ENCODE peak calls at places on chromosomes 2 and 18, in eight cellular contexts. I is stimulated activated CD4-positive, alpha-beta T cell treated with anti-CD3 and anti-CD28 coated beads, Interleukin-15, amount 100 ng/mL, for 1 hour; A is tibial artery; H is endodermal cell; T is NCI-H748 treated with DMSO at 0.1 percent for 48 hours; G is NB4; J is AG08395; Z is aorta. V is an unnamed sample.

GRCh38 chr2:97774425-97774824 is 61.0 kb downstream of the ZAP70 start:
- DNase-seq in I (no peak), A (no peak), H (peak), T (no peak), G (peak), J (no peak), Z (no peak), V (peak)

GRCh38 chr2:98829586-98830270 is 98.8 kb upstream of the MGAT4A start:
- DNase-seq in I (no peak), A (no peak), H (no peak), T (no peak), G (no peak), J (no peak), Z (no peak), V (no peak)

GRCh38 chr2:173752152-173752551 is 213.0 kb downstream of the SP3 start:
- DNase-seq in I (no peak), A (no peak), H (peak), T (no peak), G (peak), J (peak), Z (no peak), V (no peak)

GRCh38 chr18:76765649-76766048 is 56.7 kb upstream of the ZNF236 start:
- DNase-seq in I (no peak), A (no peak), H (no peak), T (no peak), G (no peak), J (no peak), Z (no peak), V (no peak)

GRCh38 chr2:237909075-237909695 is 49.8 kb downstream of the RAMP1 start:
- DNase-seq in I (no peak), A (no peak), H (no peak), T (no peak), G (no peak), J (no peak), Z (no peak), V (no peak)

GRCh38 chr2:174344716-174345472 is 10.1 kb downstream of the SP9 start:
- DNase-seq in I (no peak), A (no peak), H (peak), T (peak), G (peak), J (peak), Z (no peak), V (no peak)

GRCh38 chr18:27901424-27902226 is 275.3 kb downstream of the CDH2 start:
- DNase-seq in I (no peak), A (no peak), H (no peak), T (peak), G (no peak), J (no peak), Z (no peak), V (no peak)

GRCh38 chr2:142742301-142743214 is 134.9 kb upstream of the KYNU start:
- DNase-seq in I (no peak), A (no peak), H (no peak), T (no peak), G (no peak), J (no peak), Z (no peak), V (peak)

V was measured in SHP77 treated with DMSO at 0.1 percent for 48 hours.